ENCODE peak calls at places on chromosomes 2 and 18, in six cellular contexts. One of them, this sample, is unnamed.

GRCh38 chr2:235026649-235027557 is 75.1 kb downstream of the SH3BP4 start:
- DNase-seq in cardiac fibroblast: peak
- DNase-seq in WERI-Rb-1: no peak
- DNase-seq in RWPE1: peak
- DNase-seq in stomach: peak
- DNase-seq in AG10803: peak
- DNase-seq in this sample: no peak

GRCh38 chr2:230557056-230557455 is 141.1 kb downstream of the SP100 start:
- DNase-seq in cardiac fibroblast: no peak
- DNase-seq in WERI-Rb-1: no peak
- DNase-seq in RWPE1: no peak
- DNase-seq in stomach: no peak
- DNase-seq in AG10803: no peak
- DNase-seq in this sample: no peak

GRCh38 chr18:45839415-45840395 is 14.2 kb downstream of the SIGLEC15 start:
- DNase-seq in cardiac fibroblast: peak
- DNase-seq in WERI-Rb-1: peak
- DNase-seq in RWPE1: no peak
- DNase-seq in stomach: peak
- DNase-seq in AG10803: peak
- DNase-seq in this sample: no peak

GRCh38 chr2:161241894-161242293 is 66.3 kb upstream of the PSMD14 start:
- DNase-seq in cardiac fibroblast: no peak
- DNase-seq in WERI-Rb-1: no peak
- DNase-seq in RWPE1: no peak
- DNase-seq in stomach: no peak
- DNase-seq in AG10803: no peak
- DNase-seq in this sample: no peak

GRCh38 chr2:45578056-45578843 is 32.8 kb downstream of the SRBD1 start:
- DNase-seq in cardiac fibroblast: peak
- DNase-seq in WERI-Rb-1: peak
- DNase-seq in RWPE1: no peak
- DNase-seq in stomach: no peak
- DNase-seq in AG10803: peak
- DNase-seq in this sample: no peak

GRCh38 chr2:104109356-104109755 is 744.6 kb upstream of the POU3F3 start:
- DNase-seq in cardiac fibroblast: no peak
- DNase-seq in WERI-Rb-1: no peak
- DNase-seq in RWPE1: no peak
- DNase-seq in stomach: no peak
- DNase-seq in AG10803: no peak
- DNase-seq in this sample: no peak

GRCh38 chr18:22485808-22486244 is 68.1 kb upstream of the CTAGE1 start:
- DNase-seq in cardiac fibroblast: peak
- DNase-seq in WERI-Rb-1: no peak
- DNase-seq in RWPE1: peak
- DNase-seq in stomach: no peak
- DNase-seq in AG10803: peak
- DNase-seq in this sample: no peak

GRCh38 chr2:115161531-115162453 is 719.4 kb downstream of the DPP10 start:
- DNase-seq in cardiac fibroblast: no peak
- DNase-seq in WERI-Rb-1: peak
- DNase-seq in RWPE1: no peak
- DNase-seq in stomach: peak
- DNase-seq in AG10803: no peak
- DNase-seq in this sample: peak

GRCh38 chr2:55309441-55309840 is 40.4 kb upstream of the MTIF2 start:
- DNase-seq in cardiac fibroblast: peak
- DNase-seq in WERI-Rb-1: no peak
- DNase-seq in RWPE1: peak
- DNase-seq in stomach: no peak
- DNase-seq in AG10803: peak
- DNase-seq in this sample: no peak

GRCh38 chr2:140473851-140474250 is 1657.0 kb downstream of the LRP1B start:
- DNase-seq in cardiac fibroblast: no peak
- DNase-seq in WERI-Rb-1: no peak
- DNase-seq in RWPE1: peak
- DNase-seq in stomach: no peak
- DNase-seq in AG10803: no peak
- DNase-seq in this sample: no peak

GRCh38 chr2:232349946-232350635 is 28.5 kb upstream of the ALPP start:
- DNase-seq in cardiac fibroblast: no peak
- DNase-seq in WERI-Rb-1: no peak
- DNase-seq in RWPE1: no peak
- DNase-seq in stomach: no peak
- DNase-seq in AG10803: no peak
- DNase-seq in this sample: no peak

GRCh38 chr2:215948051-215948450 is 65.3 kb downstream of the MREG start:
- DNase-seq in cardiac fibroblast: no peak
- DNase-seq in WERI-Rb-1: no peak
- DNase-seq in RWPE1: no peak
- DNase-seq in stomach: no peak
- DNase-seq in AG10803: no peak
- DNase-seq in this sample: no peak

GRCh38 chr18:49725809-49726514 is 87.4 kb downstream of the ACAA2 start:
- DNase-seq in cardiac fibroblast: peak
- DNase-seq in WERI-Rb-1: peak
- DNase-seq in RWPE1: no peak
- DNase-seq in stomach: no peak
- DNase-seq in AG10803: peak
- DNase-seq in this sample: no peak

GRCh38 chr18:31941010-31941809 is 1.7 kb downstream of the TRAPPC8 start:
- DNase-seq in cardiac fibroblast: no peak
- DNase-seq in WERI-Rb-1: no peak
- DNase-seq in RWPE1: no peak
- DNase-seq in stomach: no peak
- DNase-seq in AG10803: no peak
- DNase-seq in this sample: no peak

GRCh38 chr2:205198130-205198505 is 484.2 kb upstream of the NRP2 start:
- DNase-seq in cardiac fibroblast: peak
- DNase-seq in WERI-Rb-1: no peak
- DNase-seq in RWPE1: no peak
- DNase-seq in stomach: no peak
- DNase-seq in AG10803: peak
- DNase-seq in this sample: no peak

GRCh38 chr18:22347624-22348511 is 69.8 kb downstream of the CTAGE1 start:
- DNase-seq in cardiac fibroblast: peak
- DNase-seq in WERI-Rb-1: no peak
- DNase-seq in RWPE1: no peak
- DNase-seq in stomach: no peak
- DNase-seq in AG10803: no peak
- DNase-seq in this sample: no peak

GRCh38 chr18:46199515-46200147 is 95.4 kb downstream of the HAUS1 start:
- DNase-seq in cardiac fibroblast: peak
- DNase-seq in WERI-Rb-1: no peak
- DNase-seq in RWPE1: peak
- DNase-seq in stomach: no peak
- DNase-seq in AG10803: peak
- DNase-seq in this sample: no peak

GRCh38 chr18:44870631-44871502 is 190.2 kb downstream of the SETBP1 start:
- DNase-seq in cardiac fibroblast: no peak
- DNase-seq in WERI-Rb-1: no peak
- DNase-seq in RWPE1: no peak
- DNase-seq in stomach: peak
- DNase-seq in AG10803: no peak
- DNase-seq in this sample: no peak

GRCh38 chr2:30385327-30385726 is 61.7 kb upstream of the LCLAT1 start:
- DNase-seq in cardiac fibroblast: peak
- DNase-seq in WERI-Rb-1: no peak
- DNase-seq in RWPE1: peak
- DNase-seq in stomach: no peak
- DNase-seq in AG10803: peak
- DNase-seq in this sample: no peak

GRCh38 chr2:121382744-121383143 is 97.7 kb upstream of the TFCP2L1 start:
- DNase-seq in cardiac fibroblast: no peak
- DNase-seq in WERI-Rb-1: no peak
- DNase-seq in RWPE1: no peak
- DNase-seq in stomach: no peak
- DNase-seq in AG10803: no peak
- DNase-seq in this sample: no peak

GRCh38 chr18:61435064-61435652 is 101.9 kb downstream of the CDH20 start:
- DNase-seq in cardiac fibroblast: peak
- DNase-seq in WERI-Rb-1: peak
- DNase-seq in RWPE1: peak
- DNase-seq in stomach: no peak
- DNase-seq in AG10803: peak
- DNase-seq in this sample: no peak

GRCh38 chr2:8510519-8510918 is 171.3 kb upstream of the ID2 start:
- DNase-seq in cardiac fibroblast: no peak
- DNase-seq in WERI-Rb-1: no peak
- DNase-seq in RWPE1: no peak
- DNase-seq in stomach: no peak
- DNase-seq in AG10803: no peak
- DNase-seq in this sample: no peak

GRCh38 chr2:8575011-8575750 is 106.7 kb upstream of the ID2 start:
- DNase-seq in cardiac fibroblast: peak
- DNase-seq in WERI-Rb-1: peak
- DNase-seq in RWPE1: no peak
- DNase-seq in stomach: peak
- DNase-seq in AG10803: peak
- DNase-seq in this sample: peak

GRCh38 chr2:9774266-9774665 is 69.0 kb upstream of the TAF1B start:
- DNase-seq in cardiac fibroblast: no peak
- DNase-seq in WERI-Rb-1: no peak
- DNase-seq in RWPE1: no peak
- DNase-seq in stomach: no peak
- DNase-seq in AG10803: no peak
- DNase-seq in this sample: no peak

GRCh38 chr2:133266075-133266925 is 302.0 kb downstream of the NCKAP5 start:
- DNase-seq in cardiac fibroblast: no peak
- DNase-seq in WERI-Rb-1: peak
- DNase-seq in RWPE1: no peak
- DNase-seq in stomach: peak
- DNase-seq in AG10803: peak
- DNase-seq in this sample: no peak

GRCh38 chr2:127080941-127081769 is 25.8 kb downstream of the BIN1 start:
- DNase-seq in cardiac fibroblast: peak
- DNase-seq in WERI-Rb-1: peak
- DNase-seq in RWPE1: peak
- DNase-seq in stomach: peak
- DNase-seq in AG10803: no peak
- DNase-seq in this sample: no peak

GRCh38 chr18:45722899-45723298 is 1.1 kb upstream of the SLC14A1 start:
- DNase-seq in cardiac fibroblast: peak
- DNase-seq in WERI-Rb-1: peak
- DNase-seq in RWPE1: peak
- DNase-seq in stomach: peak
- DNase-seq in AG10803: peak
- DNase-seq in this sample: no peak

GRCh38 chr2:191582355-191582754 is 95.6 kb upstream of the NABP1 start:
- DNase-seq in cardiac fibroblast: peak
- DNase-seq in WERI-Rb-1: no peak
- DNase-seq in RWPE1: peak
- DNase-seq in stomach: no peak
- DNase-seq in AG10803: peak
- DNase-seq in this sample: no peak

GRCh38 chr2:188291617-188292445 is at the start of gene GULP1:
- DNase-seq in cardiac fibroblast: peak
- DNase-seq in WERI-Rb-1: peak
- DNase-seq in RWPE1: peak
- DNase-seq in stomach: peak
- DNase-seq in AG10803: peak
- DNase-seq in this sample: peak

GRCh38 chr2:70767699-70768584 is at the start of gene ADD2:
- DNase-seq in cardiac fibroblast: peak
- DNase-seq in WERI-Rb-1: peak
- DNase-seq in RWPE1: peak
- DNase-seq in stomach: no peak
- DNase-seq in AG10803: peak
- DNase-seq in this sample: peak
- TF ChIP-seq CTCF in cardiac fibroblast: no peak
- TF ChIP-seq CTCF in WERI-Rb-1: peak
- TF ChIP-seq CTCF in RWPE1: no peak
- TF ChIP-seq CTCF in stomach: no peak
- TF ChIP-seq CTCF in AG10803: peak
- TF ChIP-seq CTCF in this sample: peak

DNA sequence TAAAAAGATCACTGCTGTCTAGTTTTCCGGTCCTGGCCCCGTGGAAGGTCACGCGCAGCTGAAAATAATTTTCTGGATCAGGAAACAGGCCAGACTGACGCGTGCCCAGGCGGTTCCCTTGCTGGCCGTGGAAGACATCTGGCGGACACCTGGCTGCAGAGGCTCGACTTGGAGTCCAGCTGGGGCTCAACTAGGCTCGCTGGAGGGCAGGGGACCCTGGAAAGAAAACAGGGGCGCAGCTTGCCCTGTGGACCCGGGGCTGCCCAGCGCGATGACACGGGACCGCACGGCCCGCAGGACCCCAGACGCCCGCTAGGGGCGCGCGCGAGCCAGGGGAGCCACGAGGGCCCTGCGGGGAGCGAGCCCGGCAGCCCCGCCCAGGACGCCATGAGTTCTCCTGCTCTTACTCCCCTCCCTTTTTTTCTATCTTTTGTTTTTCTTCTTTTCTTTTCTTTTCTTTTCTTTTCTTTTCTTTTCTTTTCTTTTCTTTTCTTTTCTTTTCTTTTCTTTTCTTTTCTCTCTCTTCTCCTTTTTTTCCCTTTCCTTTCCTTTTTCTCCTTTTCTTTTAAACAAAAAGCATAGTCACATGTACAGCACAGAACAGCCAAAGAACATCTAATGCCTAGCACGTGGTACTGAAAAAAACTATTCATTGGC is 43.2 kb upstream of the UBE2F start:
- DNase-seq in cardiac fibroblast: peak
- DNase-seq in WERI-Rb-1: peak
- DNase-seq in RWPE1: peak
- DNase-seq in stomach: peak
- DNase-seq in AG10803: peak
- DNase-seq in this sample: peak
- TF ChIP-seq CTCF in cardiac fibroblast: peak
- TF ChIP-seq CTCF in WERI-Rb-1: peak
- TF ChIP-seq CTCF in RWPE1: peak
- TF ChIP-seq CTCF in stomach: peak
- TF ChIP-seq CTCF in AG10803: peak
- TF ChIP-seq CTCF in this sample: peak

GRCh38 chr2:223837290-223838061 is at the start of gene AP1S3:
- DNase-seq in cardiac fibroblast: peak
- DNase-seq in WERI-Rb-1: peak
- DNase-seq in RWPE1: peak
- DNase-seq in stomach: peak
- DNase-seq in AG10803: peak
- DNase-seq in this sample: peak
- TF ChIP-seq CTCF in cardiac fibroblast: no peak
- TF ChIP-seq CTCF in WERI-Rb-1: peak
- TF ChIP-seq CTCF in RWPE1: no peak
- TF ChIP-seq CTCF in stomach: no peak
- TF ChIP-seq CTCF in AG10803: no peak
- TF ChIP-seq CTCF in this sample: no peak

GRCh38 chr18:35383136-35383535 is 6.0 kb upstream of the ZNF396 start:
- DNase-seq in cardiac fibroblast: no peak
- DNase-seq in WERI-Rb-1: no peak
- DNase-seq in RWPE1: no peak
- DNase-seq in stomach: no peak
- DNase-seq in AG10803: no peak
- DNase-seq in this sample: no peak
- TF ChIP-seq CTCF in cardiac fibroblast: no peak
- TF ChIP-seq CTCF in WERI-Rb-1: no peak
- TF ChIP-seq CTCF in RWPE1: no peak
- TF ChIP-seq CTCF in stomach: no peak
- TF ChIP-seq CTCF in AG10803: no peak
- TF ChIP-seq CTCF in this sample: no peak

GRCh38 chr2:14388724-14389123 is 243.8 kb upstream of the LRATD1 start:
- DNase-seq in cardiac fibroblast: no peak
- DNase-seq in WERI-Rb-1: no peak
- DNase-seq in RWPE1: no peak
- DNase-seq in stomach: no peak
- DNase-seq in AG10803: no peak
- DNase-seq in this sample: no peak
- TF ChIP-seq CTCF in cardiac fibroblast: no peak
- TF ChIP-seq CTCF in WERI-Rb-1: no peak
- TF ChIP-seq CTCF in RWPE1: no peak
- TF ChIP-seq CTCF in stomach: no peak
- TF ChIP-seq CTCF in AG10803: no peak
- TF ChIP-seq CTCF in this sample: peak